ENCODE peak calls at places on chromosomes 7 and 10, in nine cellular contexts. V is osteocyte, I is HFFc6, Q is colonic mucosa, W is foreskin melanocyte, E is LoVo, X is ELR, B is KG1, F is AG09309. M is an unnamed sample.
A peak's percentile ranks its signal among the peaks of the same experiment; 100 is the strongest.

GRCh38 chr7:105885386-105886111 is 9.2 kb upstream of the ATXN7L1 start:
- DNase-seq in V (no peak), I (no peak), Q (no peak), W (no peak), E (no peak), X (no peak), B (no peak), F (no peak), M (no peak)

GRCh38 chr7:47253650-47254080 is 328.2 kb downstream of the TNS3 start:
- DNase-seq in V (peak; percentile 84), I (peak; percentile 68), Q (peak; percentile 32), W (peak; percentile 91), E (no peak), X (peak; percentile 89), B (no peak), F (peak; percentile 17), M (peak; percentile 75)

GRCh38 chr10:71214641-71215160 is 2.3 kb downstream of the UNC5B start:
- DNase-seq in V (no peak), I (no peak), Q (no peak), W (no peak), E (no peak), X (no peak), B (no peak), F (no peak), M (no peak)

GRCh38 chr10:42961156-42961589 is 115.7 kb upstream of the RET start:
- DNase-seq in V (no peak), I (no peak), Q (peak; percentile 4), W (no peak), E (no peak), X (no peak), B (no peak), F (no peak), M (no peak)

GRCh38 chr10:71462642-71462935 is 65.9 kb downstream of the CDH23 start:
- DNase-seq in V (no peak), I (no peak), Q (no peak), W (no peak), E (no peak), X (no peak), B (no peak), F (no peak), M (no peak)

GRCh38 chr7:2687881-2688318 is at the start of gene AMZ1:
- DNase-seq in V (no peak), I (peak; percentile 25), Q (no peak), W (no peak), E (no peak), X (peak; percentile 40), B (no peak), F (no peak), M (no peak)

GRCh38 chr10:22427101-22427500 is 81.8 kb downstream of the SPAG6 start:
- DNase-seq in V (no peak), I (no peak), Q (no peak), W (no peak), E (no peak), X (peak; percentile 68), B (no peak), F (no peak), M (peak; percentile 77)

GRCh38 chr10:68155615-68156205 is 46.4 kb downstream of the MYPN start:
- DNase-seq in V (no peak), I (peak; percentile 36), Q (no peak), W (no peak), E (no peak), X (peak; percentile 52), B (no peak), F (no peak), M (no peak)

GRCh38 chr7:142905759-142906158 is 20.2 kb upstream of the TRPV6 start:
- DNase-seq in V (no peak), I (no peak), Q (no peak), W (no peak), E (no peak), X (no peak), B (no peak), F (no peak), M (no peak)

GRCh38 chr10:79443338-79444242 is 1.8 kb downstream of the ZCCHC24 start:
- DNase-seq in V (no peak), I (no peak), Q (no peak), W (no peak), E (no peak), X (peak; percentile 25), B (no peak), F (no peak), M (no peak)

GRCh38 chr10:7409732-7410168 is 1.1 kb downstream of the SFMBT2 start:
- DNase-seq in V (no peak), I (no peak), Q (peak; percentile 20), W (no peak), E (no peak), X (no peak), B (no peak), F (no peak), M (no peak)

GRCh38 chr7:121286186-121286585 is 42.6 kb upstream of the WNT16 start:
- DNase-seq in V (no peak), I (no peak), Q (no peak), W (no peak), E (no peak), X (no peak), B (no peak), F (no peak), M (no peak)

GRCh38 chr7:71548746-71549145 is 416.8 kb downstream of the GALNT17 start:
- DNase-seq in V (no peak), I (no peak), Q (no peak), W (no peak), E (no peak), X (no peak), B (no peak), F (no peak), M (no peak)

GRCh38 chr7:68678196-68678595 is 920.1 kb upstream of the AUTS2 start:
- DNase-seq in V (no peak), I (no peak), Q (no peak), W (no peak), E (no peak), X (no peak), B (no peak), F (no peak), M (no peak)

GRCh38 chr10:52984169-52984568 is 211.6 kb upstream of the MBL2 start:
- DNase-seq in V (no peak), I (no peak), Q (no peak), W (no peak), E (no peak), X (no peak), B (no peak), F (no peak), M (no peak)

GRCh38 chr7:92631067-92631829 is 41.1 kb upstream of the FAM133B start:
- DNase-seq in V (no peak), I (no peak), Q (no peak), W (no peak), E (no peak), X (no peak), B (no peak), F (no peak), M (peak; percentile 49)

GRCh38 chr7:107615910-107616680 is 36.0 kb downstream of the BCAP29 start:
- DNase-seq in V (no peak), I (no peak), Q (no peak), W (no peak), E (no peak), X (no peak), B (no peak), F (no peak), M (no peak)

GRCh38 chr7:116777613-116778380 is 84.6 kb upstream of the CAPZA2 start:
- DNase-seq in V (no peak), I (peak; percentile 69), Q (no peak), W (no peak), E (peak; percentile 64), X (peak; percentile 67), B (no peak), F (peak; percentile 50), M (peak; percentile 62)

GRCh38 chr7:45102785-45103712 is 8.4 kb downstream of the TBRG4 start:
- DNase-seq in V (no peak), I (no peak), Q (no peak), W (no peak), E (no peak), X (no peak), B (no peak), F (no peak), M (no peak)

GRCh38 chr10:9302142-9302746 is 1247.8 kb downstream of the GATA3 start:
- DNase-seq in V (no peak), I (peak; percentile 49), Q (no peak), W (peak; percentile 65), E (peak; percentile 72), X (peak; percentile 56), B (peak; percentile 85), F (peak; percentile 21), M (peak; percentile 69)

GRCh38 chr7:104064969-104065387 is 75.5 kb upstream of the RELN start:
- DNase-seq in V (no peak), I (no peak), Q (no peak), W (no peak), E (no peak), X (no peak), B (no peak), F (no peak), M (no peak)

GRCh38 chr10:101938316-101939272 is 95.0 kb upstream of the KCNIP2 start:
- DNase-seq in V (no peak), I (peak; percentile 77), Q (no peak), W (peak; percentile 75), E (peak; percentile 33), X (peak; percentile 92), B (no peak), F (peak; percentile 48), M (peak; percentile 65)

GRCh38 chr7:157784114-157784835 is 447.5 kb downstream of the DNAJB6 start:
- DNase-seq in V (no peak), I (no peak), Q (no peak), W (no peak), E (no peak), X (no peak), B (no peak), F (no peak), M (no peak)

GRCh38 chr10:124921261-124921660 is 20.7 kb upstream of the ZRANB1 start:
- DNase-seq in V (no peak), I (no peak), Q (no peak), W (no peak), E (peak; percentile 7), X (no peak), B (no peak), F (no peak), M (no peak)

GRCh38 chr10:14004536-14004935 is 326.2 kb downstream of the FRMD4A start:
- DNase-seq in V (no peak), I (no peak), Q (no peak), W (no peak), E (no peak), X (peak; percentile 42), B (no peak), F (no peak), M (no peak)

GRCh38 chr10:68973975-68974374 is 14.6 kb upstream of the KIFBP start:
- DNase-seq in V (no peak), I (no peak), Q (no peak), W (no peak), E (no peak), X (no peak), B (no peak), F (no peak), M (no peak)

GRCh38 chr10:71811351-71811750 is 38.0 kb upstream of the VSIR start:
- DNase-seq in V (no peak), I (no peak), Q (no peak), W (no peak), E (no peak), X (no peak), B (no peak), F (no peak), M (no peak)

GRCh38 chr7:2203551-2204300 is 29.0 kb downstream of the MAD1L1 start:
- DNase-seq in V (no peak), I (no peak), Q (no peak), W (no peak), E (no peak), X (no peak), B (no peak), F (no peak), M (no peak)

GRCh38 chr7:116097365-116098009 is 66.9 kb upstream of the TFEC start:
- DNase-seq in V (no peak), I (peak; percentile 83), Q (no peak), W (no peak), E (peak; percentile 87), X (peak; percentile 92), B (no peak), F (peak; percentile 35), M (peak; percentile 57)

GRCh38 chr10:44674536-44674935 is 236.6 kb upstream of the TMEM72 start:
- DNase-seq in V (no peak), I (no peak), Q (no peak), W (no peak), E (no peak), X (no peak), B (no peak), F (no peak), M (no peak)

GRCh38 chr7:20064974-20065862 is 152.0 kb downstream of the MACC1 start:
- DNase-seq in V (no peak), I (peak; percentile 46), Q (no peak), W (peak; percentile 59), E (no peak), X (peak; percentile 26), B (no peak), F (peak; percentile 55), M (peak; percentile 77)

M was measured in Caki2.